ENCODE peak calls at places on chromosomes 3 and 15, in nine cellular contexts. Y, T, R, A, I, X, J, B and W are unnamed samples.

GRCh38 chr3:155891341-155891740 is 20.9 kb downstream of the GMPS start:
- DNase-seq in T (no peak), B (no peak), I (no peak), J (no peak), R (peak; percentile 47), A (no peak), Y (no peak), X (no peak), W (no peak)

GRCh38 chr3:66037330-66037985 is 1.3 kb downstream of the MAGI1 start:
- DNase-seq in Y (no peak), I (peak; percentile 68), R (peak; percentile 36), B (no peak), T (peak; percentile 60), J (peak; percentile 59), A (peak; percentile 60), X (peak; percentile 55), W (peak; percentile 14)

GRCh38 chr3:154244644-154245043 is 79.6 kb downstream of the DHX36 start:
- DNase-seq in B (no peak), R (peak; percentile 78), Y (no peak), T (no peak), J (no peak), X (no peak), I (no peak), A (no peak), W (no peak)

GRCh38 chr3:48885753-48886152 is 12.9 kb downstream of the SLC25A20 start:
- DNase-seq in J (no peak), R (peak; percentile 64), T (no peak), A (no peak), Y (no peak), X (no peak), I (no peak), B (no peak), W (no peak)

GRCh38 chr3:159804726-159805410 is 183.8 kb upstream of the IL12A start:
- DNase-seq in Y (peak; percentile 37), J (peak; percentile 93), B (no peak), A (peak; percentile 80), X (peak; percentile 72), T (peak; percentile 88), I (peak; percentile 80), R (peak; percentile 93), W (peak; percentile 32)

GRCh38 chr3:52845157-52845556 is 10.3 kb upstream of the MUSTN1 start:
- DNase-seq in T (no peak), Y (no peak), J (no peak), A (peak; percentile 39), X (peak; percentile 60), I (no peak), R (peak; percentile 63), B (no peak), W (no peak)

GRCh38 chr15:51380999-51381806 is 39.7 kb downstream of the GLDN start:
- DNase-seq in T (peak; percentile 79), X (peak; percentile 70), I (peak; percentile 63), R (peak; percentile 90), J (peak; percentile 87), B (no peak), A (peak; percentile 67), Y (peak; percentile 14), W (peak; percentile 35)

GRCh38 chr3:133563186-133563591 is 10.3 kb upstream of the CDV3 start:
- DNase-seq in J (no peak), R (peak; percentile 43), X (no peak), T (no peak), Y (no peak), A (no peak), B (no peak), I (no peak), W (no peak)

GRCh38 chr3:126208618-126209256 is 28.4 kb upstream of the ALDH1L1 start:
- DNase-seq in Y (peak; percentile 81), J (peak; percentile 62), I (no peak), R (peak; percentile 98), T (no peak), A (peak; percentile 90), X (peak; percentile 94), B (no peak), W (no peak)

GRCh38 chr3:124520970-124521369 is 209.3 kb upstream of the UMPS start:
- DNase-seq in T (no peak), Y (peak; percentile 93), B (peak; percentile 58), A (no peak), I (no peak), R (no peak), J (peak; percentile 98), X (no peak), W (peak; percentile 86)

GRCh38 chr3:197736010-197736490 is 654 bp downstream of the RUBCN start:
- DNase-seq in I (no peak), A (peak; percentile 45), T (peak; percentile 57), R (no peak), Y (no peak), J (peak; percentile 59), B (peak; percentile 17), X (no peak), W (no peak)

GRCh38 chr3:62712776-62713175 is 162.4 kb downstream of the CADPS start:
- DNase-seq in B (no peak), J (no peak), R (no peak), I (no peak), A (no peak), Y (no peak), T (no peak), X (no peak), W (no peak)

GRCh38 chr3:40877651-40878463 is 321.4 kb upstream of the CTNNB1 start:
- DNase-seq in Y (no peak), J (no peak), I (no peak), A (peak; percentile 28), T (no peak), B (no peak), X (peak; percentile 90), R (peak; percentile 76), W (no peak)

GRCh38 chr3:188946351-188946750 is 225.4 kb upstream of the TPRG1 start:
- DNase-seq in T (no peak), I (no peak), Y (no peak), R (no peak), B (no peak), J (no peak), X (no peak), A (no peak), W (no peak)

GRCh38 chr15:96341465-96342142 is 11.1 kb downstream of the NR2F2 start:
- DNase-seq in I (no peak), B (no peak), J (no peak), R (peak; percentile 58), Y (no peak), A (peak; percentile 20), T (no peak), X (no peak), W (no peak)

GRCh38 chr15:55907797-55908196 is 85.6 kb downstream of the NEDD4 start:
- DNase-seq in R (peak; percentile 99), A (no peak), X (no peak), T (no peak), I (no peak), Y (no peak), J (no peak), B (no peak), W (no peak)

GRCh38 chr3:8538904-8539303 is 37.3 kb downstream of the LMCD1 start:
- DNase-seq in B (no peak), J (no peak), R (peak; percentile 87), T (no peak), X (no peak), I (no peak), Y (no peak), A (no peak), W (no peak)

GRCh38 chr3:65714138-65714537 is 324.6 kb downstream of the MAGI1 start:
- DNase-seq in A (no peak), R (peak; percentile 31), J (no peak), Y (no peak), T (no peak), B (no peak), I (no peak), X (peak; percentile 30), W (no peak)

GRCh38 chr15:48963524-48964113 is at the start of gene SHC4:
- DNase-seq in T (peak; percentile 20), Y (no peak), I (peak; percentile 58), R (peak; percentile 82), X (peak; percentile 78), J (peak; percentile 80), A (peak; percentile 54), B (no peak), W (no peak)

GRCh38 chr3:169850618-169851017 is 19.1 kb downstream of the LRRC31 start:
- DNase-seq in Y (no peak), J (no peak), A (no peak), I (no peak), R (no peak), X (no peak), T (no peak), B (no peak), W (no peak)

GRCh38 chr3:81443948-81444347 is 317.5 kb downstream of the GBE1 start:
- DNase-seq in Y (no peak), B (no peak), X (no peak), I (no peak), J (no peak), A (no peak), T (no peak), R (peak; percentile 95), W (no peak)

GRCh38 chr3:121995190-121996137 is 26.6 kb downstream of the ILDR1 start:
- DNase-seq in Y (no peak), X (peak; percentile 64), T (peak; percentile 76), J (peak; percentile 53), B (no peak), I (peak; percentile 67), R (peak; percentile 76), A (peak; percentile 77), W (no peak)